ENCODE peak calls at places on chromosomes 2 and 18, in eight cellular contexts. C is cardiac muscle cell; Y is NCI-H1092 treated with DMSO at 0.1 percent for 48 hours; D is RPMI7951; B is COR-L47; W is activated CD4-positive, alpha-beta T cell treated with anti-CD3 and anti-CD28 coated beads for 1 hour; Z is spleen; S is caudate nucleus. T is an unnamed sample.
A peak's percentile ranks its signal among the peaks of the same experiment; 100 is the strongest.

GRCh38 chr2:24920813-24921441 is 890 bp upstream of the ADCY3 start:
- DNase-seq in W (no peak), D (no peak), S (no peak), Y (peak; percentile 15), C (no peak), Z (peak; percentile 15), B (no peak), T (no peak)

GRCh38 chr18:22609642-22610041 is 191.9 kb upstream of the CTAGE1 start:
- DNase-seq in S (no peak), Z (no peak), W (no peak), C (peak; percentile 64), Y (no peak), B (no peak), D (peak; percentile 61), T (no peak)

GRCh38 chr2:38074047-38074774 is 1.7 kb downstream of the CYP1B1 start:
- DNase-seq in S (no peak), C (peak; percentile 42), B (no peak), D (no peak), Y (no peak), Z (peak; percentile 80), W (no peak), T (no peak)

GRCh38 chr2:113136828-113137775 is 9.7 kb downstream of the IL1RN start:
- DNase-seq in Y (peak; percentile 33), C (peak; percentile 57), W (no peak), D (peak; percentile 45), B (peak; percentile 32), S (no peak), Z (no peak), T (peak; percentile 50)

GRCh38 chr2:10783421-10783820 is 29.2 kb downstream of the PDIA6 start:
- DNase-seq in Z (no peak), D (no peak), W (no peak), B (no peak), Y (no peak), S (no peak), C (no peak), T (no peak)

GRCh38 chr2:21819475-21819874 is 695.7 kb downstream of the TDRD15 start:
- DNase-seq in D (no peak), Z (no peak), S (no peak), W (no peak), C (peak; percentile 2), B (no peak), Y (no peak), T (no peak)

GRCh38 chr18:5295231-5295920 is at the start of gene ZBTB14:
- DNase-seq in Y (peak; percentile 34), B (peak; percentile 85), D (peak; percentile 55), S (peak; percentile 61), C (peak; percentile 78), Z (peak; percentile 95), W (peak; percentile 52), T (peak; percentile 13)

GRCh38 chr2:42342061-42342794 is 18.8 kb downstream of the COX7A2L start:
- DNase-seq in Y (no peak), D (peak; percentile 89), W (no peak), C (peak; percentile 82), B (no peak), S (no peak), Z (no peak), T (peak; percentile 28)

GRCh38 chr2:144479659-144480058 is 40.3 kb downstream of the ZEB2 start:
- DNase-seq in S (no peak), Y (no peak), W (no peak), C (no peak), D (no peak), Z (no peak), B (no peak), T (no peak)

GRCh38 chr2:23419171-23420090 is 34.5 kb downstream of the KLHL29 start:
- DNase-seq in Z (peak; percentile 53), W (no peak), S (no peak), D (no peak), Y (no peak), B (no peak), C (no peak), T (no peak)

GRCh38 chr2:171864357-171864985 is 29.6 kb downstream of the SLC25A12 start:
- DNase-seq in C (no peak), S (no peak), Z (no peak), D (no peak), W (no peak), Y (no peak), B (no peak), T (no peak)

T was measured in amniotic stem cell.